ENCODE peak calls at places on chromosomes 4 and X, in six cellular contexts. K, T, V, G, W and Y are unnamed samples.

GRCh38 chr4:106707776-106708603 is 328.1 kb downstream of the DKK2 start:
- DNase-seq in K (no peak), T (peak; percentile 62), V (no peak), G (no peak), W (no peak), Y (no peak)

GRCh38 chr4:4256799-4257198 is 8.8 kb upstream of the TMEM128 start:
- DNase-seq in K (no peak), T (peak; percentile 34), V (no peak), G (no peak), W (no peak), Y (no peak)

GRCh38 chrX:153245288-153245731 is 66.2 kb downstream of the MAGEA1 start:
- DNase-seq in K (no peak), T (no peak), V (no peak), G (no peak), W (no peak), Y (no peak)

GRCh38 chr4:113026556-113026955 is 22.9 kb upstream of the ANK2 start:
- DNase-seq in K (no peak), T (no peak), V (no peak), G (no peak), W (no peak), Y (no peak)

GRCh38 chr4:188904617-188905016 is 765.4 kb downstream of the TRIML1 start:
- DNase-seq in K (no peak), T (no peak), V (no peak), G (no peak), W (no peak), Y (no peak)

GRCh38 chr4:189921058-189921457 is 19.6 kb upstream of the FRG1 start:
- DNase-seq in K (no peak), T (no peak), V (no peak), G (no peak), W (no peak), Y (no peak)

GRCh38 chr4:163582688-163583087 is 88.2 kb downstream of the TMA16 start:
- DNase-seq in K (no peak), T (no peak), V (no peak), G (no peak), W (no peak), Y (no peak)

GRCh38 chr4:1246901-1247810 is 1.8 kb downstream of the CTBP1 start:
- DNase-seq in K (peak; percentile 35), T (peak; percentile 65), V (no peak), G (peak; percentile 16), W (no peak), Y (peak; percentile 33)

GRCh38 chr4:168304744-168305459 is 13.7 kb downstream of the DDX60 start:
- DNase-seq in K (no peak), T (no peak), V (peak; percentile 58), G (no peak), W (no peak), Y (no peak)

GRCh38 chr4:100421356-100421978 is 96.4 kb downstream of the EMCN start:
- DNase-seq in K (no peak), T (no peak), V (no peak), G (no peak), W (no peak), Y (no peak)

GRCh38 chr4:93199492-93199891 is 629.1 kb upstream of the ATOH1 start:
- DNase-seq in K (no peak), T (no peak), V (no peak), G (no peak), W (no peak), Y (no peak)

GRCh38 chr4:28267166-28267565 is 1406.5 kb downstream of the STIM2 start:
- DNase-seq in K (no peak), T (no peak), V (no peak), G (no peak), W (no peak), Y (no peak)

GRCh38 chr4:99833766-99834165 is 17.1 kb downstream of the DAPP1 start:
- DNase-seq in K (no peak), T (no peak), V (no peak), G (no peak), W (no peak), Y (no peak)

GRCh38 chr4:20554134-20554533 is 146.1 kb upstream of the PACRGL start:
- DNase-seq in K (no peak), T (no peak), V (no peak), G (no peak), W (no peak), Y (no peak)

GRCh38 chr4:41119867-41120295 is 94.5 kb downstream of the APBB2 start:
- DNase-seq in K (no peak), T (no peak), V (no peak), G (no peak), W (no peak), Y (no peak)

GRCh38 chr4:108477527-108478108 is 142.8 kb upstream of the RPL34 start:
- DNase-seq in K (no peak), T (no peak), V (no peak), G (no peak), W (no peak), Y (no peak)

GRCh38 chrX:39445336-39445735 is 644.1 kb downstream of the MID1IP1 start:
- DNase-seq in K (no peak), T (no peak), V (no peak), G (no peak), W (peak; percentile 52), Y (peak; percentile 42)

GRCh38 chr4:8269535-8270417 is at the start of gene HTRA3:
- DNase-seq in K (no peak), T (no peak), V (no peak), G (no peak), W (no peak), Y (no peak)

GRCh38 chr4:165207016-165207430 is 338 bp upstream of the KLHL2 start:
- DNase-seq in K (no peak), T (peak; percentile 63), V (no peak), G (no peak), W (no peak), Y (no peak)

GRCh38 chr4:7027284-7027683 is 15.9 kb upstream of the TADA2B start:
- DNase-seq in K (no peak), T (no peak), V (no peak), G (no peak), W (no peak), Y (no peak)

GRCh38 chr4:132709024-132709423 is 440.1 kb upstream of the PCDH10 start:
- DNase-seq in K (no peak), T (no peak), V (no peak), G (no peak), W (no peak), Y (no peak)

GRCh38 chrX:15501506-15501905 is 899 bp downstream of the BMX start:
- DNase-seq in K (no peak), T (no peak), V (no peak), G (no peak), W (no peak), Y (no peak)